ENCODE peak calls at places on chromosomes 1 and 21, in ten cellular contexts. E, P, S, U, C, G, T, A, N and J are unnamed samples.

GRCh38 chr1:38138498-38139233 is 92.1 kb upstream of the POU3F1 start:
- DNase-seq in E (peak), P (peak), S (peak), U (peak), C (no peak), G (no peak), T (no peak), A (peak), N (no peak), J (peak)

GRCh38 chr21:28781602-28782274 is 210.9 kb downstream of the LTN1 start:
- DNase-seq in E (no peak), P (no peak), S (peak), U (no peak), C (no peak), G (no peak), T (peak), A (peak), N (no peak), J (no peak)

GRCh38 chr21:17775431-17776126 is 43.6 kb downstream of the C21orf91 start:
- DNase-seq in E (no peak), P (no peak), S (no peak), U (peak), C (no peak), G (peak), T (no peak), A (no peak), N (no peak), J (no peak)

GRCh38 chr1:222307621-222308020 is 240.3 kb downstream of the HHIPL2 start:
- DNase-seq in E (no peak), P (no peak), S (no peak), U (no peak), C (no peak), G (no peak), T (no peak), A (no peak), N (no peak), J (no peak)

GRCh38 chr1:36174716-36175115 is 18.8 kb downstream of the MAP7D1 start:
- DNase-seq in E (no peak), P (no peak), S (no peak), U (no peak), C (no peak), G (no peak), T (no peak), A (no peak), N (no peak), J (no peak)

GRCh38 chr1:204624631-204625216 is 60.8 kb downstream of the LRRN2 start:
- DNase-seq in E (no peak), P (no peak), S (no peak), U (no peak), C (no peak), G (no peak), T (no peak), A (no peak), N (no peak), J (no peak)

GRCh38 chr1:8747879-8748825 is 69.3 kb downstream of the RERE start:
- DNase-seq in E (no peak), P (no peak), S (no peak), U (peak), C (no peak), G (no peak), T (no peak), A (no peak), N (no peak), J (no peak)

GRCh38 chr21:41280115-41280919 is 36.3 kb upstream of the FAM3B start:
- DNase-seq in E (no peak), P (no peak), S (no peak), U (no peak), C (no peak), G (no peak), T (no peak), A (no peak), N (no peak), J (no peak)

GRCh38 chr1:46804926-46805325 is 6.1 kb downstream of the CYP4B1 start:
- DNase-seq in E (no peak), P (no peak), S (no peak), U (no peak), C (no peak), G (no peak), T (no peak), A (no peak), N (no peak), J (no peak)

GRCh38 chr1:232880354-232880753 is 70.1 kb upstream of the NTPCR start:
- DNase-seq in E (no peak), P (no peak), S (peak), U (peak), C (no peak), G (no peak), T (no peak), A (peak), N (no peak), J (peak)

GRCh38 chr1:53550201-53550741 is 91.1 kb downstream of the DMRTB1 start:
- DNase-seq in E (peak), P (no peak), S (no peak), U (peak), C (no peak), G (peak), T (no peak), A (no peak), N (no peak), J (no peak)

GRCh38 chr1:151061012-151061401 is 810 bp downstream of the MLLT11 start:
- DNase-seq in E (peak), P (no peak), S (peak), U (no peak), C (no peak), G (no peak), T (no peak), A (no peak), N (no peak), J (no peak)

GRCh38 chr1:8348777-8349472 is 31.0 kb downstream of the SLC45A1 start:
- DNase-seq in E (no peak), P (peak), S (peak), U (peak), C (peak), G (peak), T (peak), A (peak), N (peak), J (peak)

GRCh38 chr1:244092293-244093264 is 41.5 kb downstream of the ZBTB18 start:
- DNase-seq in E (no peak), P (peak), S (no peak), U (peak), C (no peak), G (no peak), T (no peak), A (no peak), N (no peak), J (no peak)

GRCh38 chr1:74650561-74650960 is 23.0 kb downstream of the ERICH3 start:
- DNase-seq in E (no peak), P (no peak), S (no peak), U (no peak), C (no peak), G (no peak), T (no peak), A (no peak), N (no peak), J (no peak)

GRCh38 chr21:45103966-45104520 is 29.7 kb downstream of the ADARB1 start:
- DNase-seq in E (no peak), P (no peak), S (no peak), U (no peak), C (no peak), G (no peak), T (no peak), A (no peak), N (no peak), J (no peak)

GRCh38 chr1:200154069-200154767 is 126.7 kb downstream of the NR5A2 start:
- DNase-seq in E (no peak), P (no peak), S (peak), U (peak), C (no peak), G (peak), T (peak), A (no peak), N (peak), J (no peak)

GRCh38 chr1:230771773-230772354 is 24.7 kb downstream of the CAPN9 start:
- DNase-seq in E (no peak), P (no peak), S (no peak), U (no peak), C (no peak), G (no peak), T (no peak), A (no peak), N (no peak), J (no peak)

GRCh38 chr1:205458777-205459566 is 3.1 kb upstream of the BLACAT1 start:
- DNase-seq in E (no peak), P (no peak), S (peak), U (no peak), C (no peak), G (no peak), T (no peak), A (no peak), N (no peak), J (no peak)

GRCh38 chr1:165068716-165069115 is 287.8 kb downstream of the LMX1A start:
- DNase-seq in E (no peak), P (no peak), S (no peak), U (no peak), C (no peak), G (no peak), T (no peak), A (no peak), N (no peak), J (no peak)

GRCh38 chr1:12201343-12202189 is 28.3 kb upstream of the VPS13D start:
- DNase-seq in E (no peak), P (no peak), S (no peak), U (no peak), C (no peak), G (peak), T (no peak), A (no peak), N (no peak), J (no peak)

GRCh38 chr1:53642607-53643006 is 96.4 kb downstream of the GLIS1 start:
- DNase-seq in E (peak), P (no peak), S (no peak), U (no peak), C (no peak), G (peak), T (no peak), A (no peak), N (no peak), J (peak)

GRCh38 chr1:13807213-13807612 is 107.2 kb downstream of the PRDM2 start:
- DNase-seq in E (no peak), P (no peak), S (no peak), U (peak), C (peak), G (no peak), T (no peak), A (peak), N (no peak), J (peak)

GRCh38 chr21:44049182-44049581 is 37.1 kb downstream of the TRAPPC10 start:
- DNase-seq in E (no peak), P (no peak), S (peak), U (no peak), C (no peak), G (no peak), T (no peak), A (no peak), N (no peak), J (no peak)

GRCh38 chr1:98732985-98733781 is 71.7 kb downstream of the SNX7 start:
- DNase-seq in E (no peak), P (no peak), S (no peak), U (no peak), C (no peak), G (no peak), T (no peak), A (no peak), N (no peak), J (no peak)

DNA sequence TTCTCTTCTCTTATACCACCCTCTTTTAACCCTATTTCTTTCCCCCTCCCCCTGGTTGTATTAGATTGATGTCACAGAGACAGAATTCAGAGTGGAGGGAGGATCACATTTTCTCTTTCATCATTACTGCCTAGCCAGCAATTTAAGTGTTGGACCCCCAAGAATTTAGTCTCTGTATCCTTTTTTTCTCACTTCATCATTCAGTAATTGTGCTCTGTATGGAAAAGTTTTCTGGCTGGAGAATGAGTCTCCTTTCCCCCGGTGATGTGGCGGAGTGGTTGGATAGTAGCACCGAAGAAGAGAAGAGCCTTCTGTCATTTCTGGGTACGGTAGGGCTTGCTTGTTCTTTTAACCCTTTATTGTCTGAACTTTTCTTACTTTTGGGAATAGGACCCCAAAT is 124.8 kb downstream of the CLEC20A start:
- DNase-seq in E (no peak), P (no peak), S (no peak), U (no peak), C (no peak), G (no peak), T (no peak), A (no peak), N (no peak), J (no peak)
- TF ChIP-seq POLR2AphosphoS5 in E (no peak), P (no peak), S (no peak), U (no peak), C (no peak), G (no peak), T (no peak), A (no peak), N (no peak), J (no peak)

GRCh38 chr1:110004583-110004982 is 20.0 kb downstream of the AHCYL1 start:
- DNase-seq in E (no peak), P (no peak), S (no peak), U (no peak), C (no peak), G (no peak), T (no peak), A (no peak), N (no peak), J (no peak)

GRCh38 chr1:110002695-110003094 is 18.1 kb downstream of the AHCYL1 start:
- DNase-seq in E (no peak), P (no peak), S (no peak), U (no peak), C (no peak), G (no peak), T (no peak), A (no peak), N (no peak), J (no peak)

GRCh38 chr1:110005971-110006370 is 21.4 kb downstream of the AHCYL1 start:
- DNase-seq in E (no peak), P (no peak), S (no peak), U (no peak), C (no peak), G (no peak), T (no peak), A (no peak), N (no peak), J (no peak)

GRCh38 chr1:110006516-110006915 is 22.0 kb downstream of the AHCYL1 start:
- DNase-seq in E (no peak), P (no peak), S (no peak), U (no peak), C (no peak), G (no peak), T (no peak), A (no peak), N (no peak), J (no peak)

DNA sequence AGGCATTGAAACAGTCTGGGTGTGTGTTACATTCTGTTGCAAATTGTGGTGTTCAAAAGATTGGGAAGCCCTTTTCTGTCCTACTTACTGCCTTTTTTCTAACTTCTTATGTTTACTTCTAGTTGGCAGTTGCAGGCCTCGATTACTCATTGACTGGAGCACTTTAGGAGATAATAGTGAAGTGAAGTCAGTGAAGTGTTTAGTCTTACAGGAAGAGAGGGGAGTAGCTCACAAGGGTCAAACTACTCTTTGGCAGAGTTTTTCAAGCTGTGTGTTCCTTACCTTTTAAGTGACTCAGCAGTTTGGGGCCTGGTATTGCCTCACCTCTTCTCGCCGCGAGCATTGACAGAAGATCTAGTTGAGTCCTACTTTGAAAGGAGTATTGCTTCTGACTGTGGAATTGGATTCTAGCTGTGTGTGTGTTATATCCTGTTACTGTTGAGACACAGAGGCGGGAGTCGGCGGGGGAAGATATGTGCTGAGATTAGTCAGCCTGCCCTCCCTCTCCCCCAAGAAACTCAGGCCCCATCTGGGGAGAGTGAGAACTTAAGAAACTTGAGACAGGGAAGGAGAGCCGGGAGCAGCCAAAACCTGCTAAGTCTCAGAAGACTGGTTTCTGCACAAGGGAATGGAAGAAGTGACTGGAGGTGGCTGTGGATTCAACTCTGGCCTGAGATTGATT is 19.3 kb downstream of the AHCYL1 start:
- DNase-seq in E (peak), P (peak), S (peak), U (peak), C (no peak), G (no peak), T (no peak), A (peak), N (peak), J (peak)
- TF ChIP-seq POLR2AphosphoS5 in E (peak), P (peak), S (no peak), U (peak), C (no peak), G (no peak), T (no peak), A (no peak), N (no peak), J (peak)

GRCh38 chr1:17438176-17438976 is 1.1 kb downstream of the RCC2 start:
- DNase-seq in E (no peak), P (peak), S (peak), U (peak), C (peak), G (peak), T (no peak), A (no peak), N (no peak), J (peak)
- TF ChIP-seq POLR2AphosphoS5 in E (no peak), P (no peak), S (peak), U (no peak), C (no peak), G (peak), T (peak), A (no peak), N (peak), J (no peak)

GRCh38 chr1:201170533-201171062 is 16.3 kb upstream of the TMEM9 start:
- DNase-seq in E (peak), P (peak), S (peak), U (peak), C (peak), G (peak), T (peak), A (peak), N (peak), J (peak)
- TF ChIP-seq POLR2AphosphoS5 in E (peak), P (peak), S (no peak), U (peak), C (no peak), G (peak), T (no peak), A (peak), N (no peak), J (peak)